ENCODE peak calls at places on chromosomes 13 and 19, in seven cellular contexts. One of them, this sample, is unnamed.

GRCh38 chr19:8180018-8180417 is 29.2 kb upstream of the CERS4 start:
- DNase-seq in nephron progenitor cell: no peak
- DNase-seq in NB4: no peak
- DNase-seq in tibial artery: no peak
- DNase-seq in esophagus muscularis mucosa: no peak
- DNase-seq in GM10248: no peak
- DNase-seq in A549: no peak
- DNase-seq in this sample: no peak

GRCh38 chr13:94660695-94661324 is 51.5 kb downstream of the SOX21 start:
- DNase-seq in nephron progenitor cell: no peak
- DNase-seq in NB4: peak
- DNase-seq in tibial artery: no peak
- DNase-seq in esophagus muscularis mucosa: no peak
- DNase-seq in GM10248: no peak
- DNase-seq in A549: peak
- DNase-seq in this sample: no peak

GRCh38 chr19:14786421-14786851 is 8.1 kb upstream of the ADGRE2 start:
- DNase-seq in nephron progenitor cell: peak
- DNase-seq in NB4: peak
- DNase-seq in tibial artery: peak
- DNase-seq in esophagus muscularis mucosa: peak
- DNase-seq in GM10248: peak
- DNase-seq in A549: no peak
- DNase-seq in this sample: peak

GRCh38 chr19:23415561-23416191 is 20.4 kb upstream of the ZNF91 start:
- DNase-seq in nephron progenitor cell: peak
- DNase-seq in NB4: no peak
- DNase-seq in tibial artery: no peak
- DNase-seq in esophagus muscularis mucosa: no peak
- DNase-seq in GM10248: no peak
- DNase-seq in A549: no peak
- DNase-seq in this sample: no peak

GRCh38 chr13:94999871-95000270 is 287.5 kb upstream of the SOX21 start:
- DNase-seq in nephron progenitor cell: no peak
- DNase-seq in NB4: no peak
- DNase-seq in tibial artery: no peak
- DNase-seq in esophagus muscularis mucosa: no peak
- DNase-seq in GM10248: no peak
- DNase-seq in A549: no peak
- DNase-seq in this sample: no peak

GRCh38 chr13:31940076-31940475 is 91.5 kb upstream of the FRY start:
- DNase-seq in nephron progenitor cell: no peak
- DNase-seq in NB4: no peak
- DNase-seq in tibial artery: no peak
- DNase-seq in esophagus muscularis mucosa: no peak
- DNase-seq in GM10248: no peak
- DNase-seq in A549: no peak
- DNase-seq in this sample: no peak

GRCh38 chr13:43428545-43429287 is 358.1 kb downstream of the ENOX1 start:
- DNase-seq in nephron progenitor cell: no peak
- DNase-seq in NB4: no peak
- DNase-seq in tibial artery: no peak
- DNase-seq in esophagus muscularis mucosa: no peak
- DNase-seq in GM10248: no peak
- DNase-seq in A549: no peak
- DNase-seq in this sample: no peak

GRCh38 chr13:76225815-76226489 is 589.8 kb downstream of the LMO7 start:
- DNase-seq in nephron progenitor cell: peak
- DNase-seq in NB4: no peak
- DNase-seq in tibial artery: no peak
- DNase-seq in esophagus muscularis mucosa: no peak
- DNase-seq in GM10248: no peak
- DNase-seq in A549: no peak
- DNase-seq in this sample: no peak

GRCh38 chr13:109867766-109868165 is 81.4 kb upstream of the IRS2 start:
- DNase-seq in nephron progenitor cell: no peak
- DNase-seq in NB4: no peak
- DNase-seq in tibial artery: no peak
- DNase-seq in esophagus muscularis mucosa: no peak
- DNase-seq in GM10248: no peak
- DNase-seq in A549: no peak
- DNase-seq in this sample: no peak

GRCh38 chr19:13742756-13743155 is 21.6 kb upstream of the MRI1 start:
- DNase-seq in nephron progenitor cell: no peak
- DNase-seq in NB4: no peak
- DNase-seq in tibial artery: no peak
- DNase-seq in esophagus muscularis mucosa: no peak
- DNase-seq in GM10248: no peak
- DNase-seq in A549: no peak
- DNase-seq in this sample: no peak

GRCh38 chr13:98783856-98784478 is 31.5 kb upstream of the SLC15A1 start:
- DNase-seq in nephron progenitor cell: no peak
- DNase-seq in NB4: no peak
- DNase-seq in tibial artery: no peak
- DNase-seq in esophagus muscularis mucosa: no peak
- DNase-seq in GM10248: no peak
- DNase-seq in A549: no peak
- DNase-seq in this sample: no peak

DNA sequence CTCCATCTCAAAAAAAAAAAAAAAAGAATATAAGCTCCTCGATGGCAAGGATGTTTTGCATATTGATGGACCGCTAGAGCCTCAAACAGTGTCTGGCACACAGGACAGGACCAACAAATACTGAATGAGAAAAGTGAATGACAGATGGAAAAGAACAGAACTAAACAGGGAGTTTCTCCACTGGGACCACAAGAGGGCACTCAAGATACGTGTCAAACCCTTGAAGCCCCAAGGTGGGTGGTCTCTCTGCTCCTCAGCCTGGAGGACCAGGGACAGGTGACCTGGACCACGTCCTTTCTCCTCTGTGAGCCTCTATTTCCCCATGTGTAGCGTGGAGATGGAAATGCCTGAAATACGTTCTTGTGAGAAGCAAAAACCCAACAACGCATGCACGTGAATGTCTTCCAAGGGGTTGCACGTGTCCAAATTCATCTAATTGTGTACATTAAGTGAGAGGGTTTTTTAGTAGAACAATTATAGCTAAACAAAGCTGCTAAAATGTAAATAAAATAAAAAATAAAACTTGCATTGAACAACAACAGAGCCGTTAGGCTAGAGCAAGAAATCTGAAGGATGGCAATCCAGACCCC is 5.7 kb upstream of the CDC42EP5 start:
- DNase-seq in nephron progenitor cell: peak
- DNase-seq in NB4: peak
- DNase-seq in tibial artery: no peak
- DNase-seq in esophagus muscularis mucosa: no peak
- DNase-seq in GM10248: peak
- DNase-seq in A549: peak
- DNase-seq in this sample: peak
- TF ChIP-seq CTCF in nephron progenitor cell: peak
- TF ChIP-seq CTCF in NB4: peak
- TF ChIP-seq CTCF in tibial artery: peak
- TF ChIP-seq CTCF in esophagus muscularis mucosa: peak
- TF ChIP-seq CTCF in GM10248: peak
- TF ChIP-seq CTCF in A549: peak
- TF ChIP-seq CTCF in this sample: peak

GRCh38 chr19:47068246-47068645 is 19.8 kb upstream of the TMEM160 start:
- DNase-seq in nephron progenitor cell: no peak
- DNase-seq in NB4: no peak
- DNase-seq in tibial artery: no peak
- DNase-seq in esophagus muscularis mucosa: no peak
- DNase-seq in GM10248: no peak
- DNase-seq in A549: no peak
- DNase-seq in this sample: no peak

GRCh38 chr19:47068876-47069406 is 20.5 kb upstream of the TMEM160 start:
- DNase-seq in nephron progenitor cell: no peak
- DNase-seq in NB4: no peak
- DNase-seq in tibial artery: no peak
- DNase-seq in esophagus muscularis mucosa: no peak
- DNase-seq in GM10248: no peak
- DNase-seq in A549: no peak
- DNase-seq in this sample: no peak

GRCh38 chr19:47066376-47067214 is 18.2 kb upstream of the TMEM160 start:
- DNase-seq in nephron progenitor cell: no peak
- DNase-seq in NB4: no peak
- DNase-seq in tibial artery: no peak
- DNase-seq in esophagus muscularis mucosa: no peak
- DNase-seq in GM10248: no peak
- DNase-seq in A549: no peak
- DNase-seq in this sample: no peak

GRCh38 chr19:47065242-47065641 is 16.8 kb upstream of the TMEM160 start:
- DNase-seq in nephron progenitor cell: no peak
- DNase-seq in NB4: no peak
- DNase-seq in tibial artery: no peak
- DNase-seq in esophagus muscularis mucosa: no peak
- DNase-seq in GM10248: no peak
- DNase-seq in A549: no peak
- DNase-seq in this sample: no peak

GRCh38 chr19:47067215-47067847 is 18.9 kb upstream of the TMEM160 start:
- DNase-seq in nephron progenitor cell: no peak
- DNase-seq in NB4: no peak
- DNase-seq in tibial artery: no peak
- DNase-seq in esophagus muscularis mucosa: no peak
- DNase-seq in GM10248: no peak
- DNase-seq in A549: no peak
- DNase-seq in this sample: no peak
- TF ChIP-seq CTCF in nephron progenitor cell: no peak
- TF ChIP-seq CTCF in NB4: no peak
- TF ChIP-seq CTCF in tibial artery: no peak
- TF ChIP-seq CTCF in esophagus muscularis mucosa: no peak
- TF ChIP-seq CTCF in GM10248: no peak
- TF ChIP-seq CTCF in A549: no peak
- TF ChIP-seq CTCF in this sample: no peak

GRCh38 chr13:30617315-30618185 is at the start of gene USPL1:
- DNase-seq in nephron progenitor cell: peak
- DNase-seq in NB4: peak
- DNase-seq in tibial artery: peak
- DNase-seq in esophagus muscularis mucosa: peak
- DNase-seq in GM10248: peak
- DNase-seq in A549: peak
- DNase-seq in this sample: peak
- TF ChIP-seq CTCF in nephron progenitor cell: no peak
- TF ChIP-seq CTCF in NB4: no peak
- TF ChIP-seq CTCF in tibial artery: peak
- TF ChIP-seq CTCF in esophagus muscularis mucosa: peak
- TF ChIP-seq CTCF in GM10248: no peak
- TF ChIP-seq CTCF in A549: no peak
- TF ChIP-seq CTCF in this sample: no peak

GRCh38 chr13:91119643-91120042 is 227.8 kb upstream of the MIR17HG start:
- DNase-seq in nephron progenitor cell: no peak
- DNase-seq in NB4: no peak
- DNase-seq in tibial artery: no peak
- DNase-seq in esophagus muscularis mucosa: no peak
- DNase-seq in GM10248: no peak
- DNase-seq in A549: no peak
- DNase-seq in this sample: no peak

GRCh38 chr13:91122766-91123165 is 224.7 kb upstream of the MIR17HG start:
- DNase-seq in nephron progenitor cell: no peak
- DNase-seq in NB4: no peak
- DNase-seq in tibial artery: no peak
- DNase-seq in esophagus muscularis mucosa: no peak
- DNase-seq in GM10248: no peak
- DNase-seq in A549: no peak
- DNase-seq in this sample: no peak

GRCh38 chr13:91127995-91128394 is 219.5 kb upstream of the MIR17HG start:
- DNase-seq in nephron progenitor cell: no peak
- DNase-seq in NB4: no peak
- DNase-seq in tibial artery: no peak
- DNase-seq in esophagus muscularis mucosa: no peak
- DNase-seq in GM10248: no peak
- DNase-seq in A549: no peak
- DNase-seq in this sample: no peak

GRCh38 chr13:91126806-91127205 is 220.7 kb upstream of the MIR17HG start:
- DNase-seq in nephron progenitor cell: no peak
- DNase-seq in NB4: no peak
- DNase-seq in tibial artery: no peak
- DNase-seq in esophagus muscularis mucosa: no peak
- DNase-seq in GM10248: no peak
- DNase-seq in A549: no peak
- DNase-seq in this sample: no peak

DNA sequence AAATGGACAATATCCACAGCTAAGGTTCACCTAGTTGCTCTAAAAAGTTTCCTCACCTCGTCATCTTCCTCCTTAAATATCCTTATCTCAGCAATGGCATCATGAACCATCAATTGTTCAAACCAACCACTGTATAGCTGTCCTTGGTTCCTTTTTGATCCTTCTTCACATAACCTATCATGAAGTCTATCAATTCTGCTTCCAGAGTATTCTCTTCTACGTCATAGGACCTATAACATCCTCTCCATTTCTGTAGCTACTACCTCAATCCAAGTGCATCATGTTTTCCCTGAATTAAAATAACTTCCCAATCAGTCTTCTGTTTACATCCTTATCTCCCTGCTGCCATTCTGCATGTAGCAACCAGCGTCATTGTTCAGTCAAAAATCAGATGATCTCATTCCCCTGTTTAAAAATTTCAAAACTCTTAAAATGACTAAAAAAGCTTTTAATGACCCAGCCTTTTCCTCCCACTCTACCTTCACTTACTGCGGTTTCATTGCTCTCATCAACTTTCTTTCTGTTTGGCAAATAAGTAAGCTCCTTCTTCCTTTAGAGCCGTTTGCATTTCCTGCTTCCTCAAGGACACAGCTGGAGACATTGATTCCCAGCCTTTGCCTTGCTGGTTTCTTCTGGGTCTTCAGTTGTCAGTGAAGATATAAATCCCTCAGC is 223.9 kb upstream of the MIR17HG start:
- DNase-seq in nephron progenitor cell: no peak
- DNase-seq in NB4: no peak
- DNase-seq in tibial artery: no peak
- DNase-seq in esophagus muscularis mucosa: no peak
- DNase-seq in GM10248: no peak
- DNase-seq in A549: no peak
- DNase-seq in this sample: no peak
- TF ChIP-seq CTCF in nephron progenitor cell: no peak
- TF ChIP-seq CTCF in NB4: no peak
- TF ChIP-seq CTCF in tibial artery: no peak
- TF ChIP-seq CTCF in esophagus muscularis mucosa: no peak
- TF ChIP-seq CTCF in GM10248: no peak
- TF ChIP-seq CTCF in A549: no peak
- TF ChIP-seq CTCF in this sample: no peak

GRCh38 chr19:16969127-16969526 is 57.5 kb downstream of the CPAMD8 start:
- DNase-seq in nephron progenitor cell: no peak
- DNase-seq in NB4: peak
- DNase-seq in tibial artery: no peak
- DNase-seq in esophagus muscularis mucosa: no peak
- DNase-seq in GM10248: no peak
- DNase-seq in A549: peak
- DNase-seq in this sample: peak
- TF ChIP-seq CTCF in nephron progenitor cell: no peak
- TF ChIP-seq CTCF in NB4: peak
- TF ChIP-seq CTCF in tibial artery: no peak
- TF ChIP-seq CTCF in esophagus muscularis mucosa: no peak
- TF ChIP-seq CTCF in GM10248: no peak
- TF ChIP-seq CTCF in A549: no peak
- TF ChIP-seq CTCF in this sample: no peak

GRCh38 chr13:39765801-39766463 is 110.5 kb downstream of the COG6 start:
- DNase-seq in nephron progenitor cell: peak
- DNase-seq in NB4: peak
- DNase-seq in tibial artery: no peak
- DNase-seq in esophagus muscularis mucosa: no peak
- DNase-seq in GM10248: no peak
- DNase-seq in A549: peak
- DNase-seq in this sample: peak
- TF ChIP-seq CTCF in nephron progenitor cell: no peak
- TF ChIP-seq CTCF in NB4: no peak
- TF ChIP-seq CTCF in tibial artery: no peak
- TF ChIP-seq CTCF in esophagus muscularis mucosa: peak
- TF ChIP-seq CTCF in GM10248: peak
- TF ChIP-seq CTCF in A549: peak
- TF ChIP-seq CTCF in this sample: no peak

This sample was measured in Calu3.